ENCODE peak calls at places on chromosomes 2 and 18, in nine cellular contexts. One of them, this sample, is unnamed.
A peak's percentile ranks its signal among the peaks of the same experiment; 100 is the strongest.

GRCh38 chr2:74502720-74503505 is 3.5 kb upstream of the LBX2 start:
- DNase-seq in HepG2: peak; percentile 63
- DNase-seq in vagina: no peak
- DNase-seq in prostate gland: no peak
- DNase-seq in transverse colon: peak; percentile 89
- DNase-seq in GM12878: no peak
- DNase-seq in HCT116: peak; percentile 57
- DNase-seq in sigmoid colon: peak; percentile 94
- DNase-seq in H1: peak; percentile 80
- DNase-seq in this sample: peak; percentile 87

GRCh38 chr2:189236066-189236465 is 56.5 kb upstream of the COL5A2 start:
- DNase-seq in transverse colon: no peak
- DNase-seq in vagina: no peak
- DNase-seq in HCT116: no peak
- DNase-seq in GM12878: no peak
- DNase-seq in HepG2: no peak
- DNase-seq in prostate gland: no peak
- DNase-seq in sigmoid colon: no peak
- DNase-seq in H1: no peak
- DNase-seq in this sample: no peak

GRCh38 chr2:68921646-68922045 is 31.0 kb downstream of the GKN2 start:
- DNase-seq in GM12878: no peak
- DNase-seq in H1: no peak
- DNase-seq in prostate gland: no peak
- DNase-seq in transverse colon: no peak
- DNase-seq in HepG2: no peak
- DNase-seq in HCT116: no peak
- DNase-seq in sigmoid colon: no peak
- DNase-seq in vagina: no peak
- DNase-seq in this sample: no peak

GRCh38 chr2:232988444-232988843 is 24.6 kb downstream of the NGEF start:
- DNase-seq in transverse colon: peak; percentile 80
- DNase-seq in HepG2: peak; percentile 87
- DNase-seq in HCT116: peak; percentile 98
- DNase-seq in H1: no peak
- DNase-seq in GM12878: no peak
- DNase-seq in vagina: no peak
- DNase-seq in sigmoid colon: no peak
- DNase-seq in prostate gland: no peak
- DNase-seq in this sample: peak; percentile 68

GRCh38 chr2:184113691-184114403 is 484.5 kb upstream of the ZNF804A start:
- DNase-seq in prostate gland: no peak
- DNase-seq in HCT116: no peak
- DNase-seq in H1: no peak
- DNase-seq in HepG2: no peak
- DNase-seq in sigmoid colon: no peak
- DNase-seq in GM12878: no peak
- DNase-seq in vagina: no peak
- DNase-seq in transverse colon: no peak
- DNase-seq in this sample: no peak

GRCh38 chr2:54402350-54402749 is 53.8 kb upstream of the SPTBN1 start:
- DNase-seq in vagina: no peak
- DNase-seq in GM12878: no peak
- DNase-seq in sigmoid colon: peak; percentile 83
- DNase-seq in HCT116: no peak
- DNase-seq in transverse colon: peak; percentile 26
- DNase-seq in HepG2: peak; percentile 62
- DNase-seq in H1: no peak
- DNase-seq in prostate gland: no peak
- DNase-seq in this sample: no peak

GRCh38 chr2:145919507-145919906 is 1399.6 kb upstream of the ZEB2 start:
- DNase-seq in sigmoid colon: no peak
- DNase-seq in GM12878: no peak
- DNase-seq in vagina: no peak
- DNase-seq in H1: no peak
- DNase-seq in transverse colon: no peak
- DNase-seq in HepG2: no peak
- DNase-seq in HCT116: no peak
- DNase-seq in prostate gland: no peak
- DNase-seq in this sample: no peak

GRCh38 chr2:24926602-24927252 is 6.7 kb upstream of the ADCY3 start:
- DNase-seq in transverse colon: peak; percentile 32
- DNase-seq in HCT116: no peak
- DNase-seq in prostate gland: no peak
- DNase-seq in GM12878: no peak
- DNase-seq in sigmoid colon: peak; percentile 89
- DNase-seq in vagina: no peak
- DNase-seq in H1: peak; percentile 56
- DNase-seq in HepG2: no peak
- DNase-seq in this sample: peak; percentile 38

GRCh38 chr2:144459937-144460336 is 60.0 kb downstream of the ZEB2 start:
- DNase-seq in HepG2: no peak
- DNase-seq in prostate gland: no peak
- DNase-seq in sigmoid colon: no peak
- DNase-seq in vagina: no peak
- DNase-seq in HCT116: no peak
- DNase-seq in transverse colon: no peak
- DNase-seq in H1: no peak
- DNase-seq in GM12878: no peak
- DNase-seq in this sample: no peak

DNA sequence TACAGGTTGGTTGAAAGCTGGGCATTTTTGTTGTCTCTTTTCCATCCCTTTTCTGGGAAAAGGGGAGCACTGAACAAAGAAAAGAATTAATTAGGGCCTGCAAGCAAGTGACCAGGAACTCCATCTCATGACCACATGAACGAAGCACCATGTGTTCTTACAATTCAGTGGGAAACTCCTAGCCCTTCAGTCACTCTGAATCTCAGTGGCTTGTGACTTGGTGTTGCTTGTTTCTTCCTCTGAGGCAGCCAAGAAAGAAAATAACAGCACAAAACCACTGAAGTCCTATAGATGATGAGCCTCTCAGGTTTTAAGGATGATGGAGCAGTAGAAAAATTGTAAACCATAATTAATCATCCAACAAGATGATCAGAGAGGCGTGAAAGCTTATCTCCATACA is 129.0 kb upstream of the CAB39 start:
- DNase-seq in HCT116: no peak
- DNase-seq in vagina: no peak
- DNase-seq in prostate gland: no peak
- DNase-seq in H1: no peak
- DNase-seq in GM12878: no peak
- DNase-seq in HepG2: no peak
- DNase-seq in sigmoid colon: no peak
- DNase-seq in transverse colon: no peak
- DNase-seq in this sample: no peak
- TF ChIP-seq POLR2AphosphoS5 in HCT116: no peak
- TF ChIP-seq POLR2AphosphoS5 in vagina: no peak
- TF ChIP-seq POLR2AphosphoS5 in prostate gland: no peak
- TF ChIP-seq POLR2AphosphoS5 in H1: no peak
- TF ChIP-seq POLR2AphosphoS5 in GM12878: no peak
- TF ChIP-seq POLR2AphosphoS5 in HepG2: no peak
- TF ChIP-seq POLR2AphosphoS5 in sigmoid colon: no peak
- TF ChIP-seq POLR2AphosphoS5 in transverse colon: no peak
- TF ChIP-seq POLR2AphosphoS5 in this sample: no peak

GRCh38 chr18:46920067-46920466 is 2.7 kb downstream of the KATNAL2 start:
- DNase-seq in GM12878: no peak
- DNase-seq in prostate gland: no peak
- DNase-seq in vagina: no peak
- DNase-seq in sigmoid colon: no peak
- DNase-seq in HCT116: no peak
- DNase-seq in H1: no peak
- DNase-seq in transverse colon: no peak
- DNase-seq in HepG2: no peak
- DNase-seq in this sample: peak; percentile 32

GRCh38 chr18:46915800-46916550 is 1.3 kb downstream of the PIAS2 start:
- DNase-seq in sigmoid colon: no peak
- DNase-seq in H1: no peak
- DNase-seq in HCT116: no peak
- DNase-seq in prostate gland: no peak
- DNase-seq in HepG2: no peak
- DNase-seq in transverse colon: no peak
- DNase-seq in GM12878: no peak
- DNase-seq in vagina: no peak
- DNase-seq in this sample: no peak

GRCh38 chr18:46917808-46918600 is 602 bp downstream of the KATNAL2 start:
- DNase-seq in vagina: no peak
- DNase-seq in HCT116: no peak
- DNase-seq in GM12878: no peak
- DNase-seq in sigmoid colon: no peak
- DNase-seq in prostate gland: peak; percentile 12
- DNase-seq in transverse colon: peak; percentile 32
- DNase-seq in HepG2: no peak
- DNase-seq in H1: peak; percentile 57
- DNase-seq in this sample: no peak

GRCh38 chr18:46916551-46917107 is 678 bp downstream of the PIAS2 start:
- DNase-seq in sigmoid colon: no peak
- DNase-seq in HepG2: peak; percentile 17
- DNase-seq in prostate gland: peak; percentile 11
- DNase-seq in vagina: no peak
- DNase-seq in H1: peak; percentile 63
- DNase-seq in transverse colon: no peak
- DNase-seq in GM12878: no peak
- DNase-seq in HCT116: no peak
- DNase-seq in this sample: no peak

DNA sequence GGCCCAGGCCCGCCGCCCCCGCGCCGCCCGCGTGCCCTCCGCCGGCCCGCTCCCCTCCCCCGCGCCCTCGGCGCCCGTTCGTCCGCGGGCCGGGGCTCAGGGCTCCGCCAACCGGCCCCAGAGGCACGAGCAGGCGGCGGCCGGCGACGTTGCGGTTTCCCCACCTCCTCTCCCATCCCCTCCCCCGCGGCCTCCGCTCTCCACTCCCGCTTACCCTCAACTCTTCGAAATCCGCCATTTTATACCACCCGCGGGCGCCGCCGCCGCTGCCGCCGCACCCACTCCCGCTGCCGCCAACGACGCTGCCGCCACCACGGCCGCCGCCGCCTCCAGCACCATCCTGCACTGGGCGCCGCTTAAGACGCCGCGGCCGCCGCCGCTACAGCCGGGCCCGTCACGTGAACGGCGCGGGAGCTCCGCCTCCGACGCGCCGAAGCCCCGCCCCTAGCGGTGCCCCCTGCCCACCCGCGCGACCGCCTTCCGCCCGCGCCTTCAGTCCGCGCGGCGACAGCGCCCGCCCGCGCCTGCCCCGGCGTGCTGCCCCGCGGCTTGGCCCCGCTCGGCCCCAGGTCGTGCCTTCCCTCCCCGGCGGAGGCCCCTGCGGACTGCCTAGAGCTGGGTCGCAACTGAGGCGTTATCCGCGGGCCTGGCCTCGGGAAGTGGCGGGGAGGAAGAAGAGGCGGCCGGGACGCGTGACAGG is at the start of the genes KATNAL2 and PIAS2:
- DNase-seq in HepG2: peak; percentile 24
- DNase-seq in sigmoid colon: peak; percentile 87
- DNase-seq in transverse colon: peak; percentile 83
- DNase-seq in prostate gland: peak; percentile 86
- DNase-seq in GM12878: no peak
- DNase-seq in H1: peak; percentile 87
- DNase-seq in HCT116: peak; percentile 21
- DNase-seq in vagina: no peak
- DNase-seq in this sample: peak; percentile 85
- TF ChIP-seq POLR2A in HepG2: peak; percentile 47
- TF ChIP-seq POLR2A in sigmoid colon: peak; percentile 44
- TF ChIP-seq POLR2A in transverse colon: peak; percentile 76
- TF ChIP-seq POLR2A in prostate gland: peak; percentile 92
- TF ChIP-seq POLR2A in GM12878: peak; percentile 97
- TF ChIP-seq POLR2A in H1: peak; percentile 87
- TF ChIP-seq POLR2A in HCT116: peak; percentile 78
- TF ChIP-seq POLR2A in vagina: peak; percentile 76
- TF ChIP-seq POLR2A in this sample: no peak

GRCh38 chr18:22171839-22172582 is 2.6 kb downstream of the GATA6 start:
- DNase-seq in H1: peak; percentile 57
- DNase-seq in sigmoid colon: no peak
- DNase-seq in prostate gland: no peak
- DNase-seq in transverse colon: no peak
- DNase-seq in vagina: no peak
- DNase-seq in HepG2: no peak
- DNase-seq in GM12878: no peak
- DNase-seq in HCT116: no peak
- DNase-seq in this sample: no peak

GRCh38 chr18:22170421-22171262 is 1.3 kb downstream of the GATA6 start:
- DNase-seq in prostate gland: peak; percentile 54
- DNase-seq in HepG2: peak; percentile 13
- DNase-seq in sigmoid colon: peak; percentile 77
- DNase-seq in H1: peak; percentile 71
- DNase-seq in HCT116: no peak
- DNase-seq in GM12878: no peak
- DNase-seq in transverse colon: peak; percentile 43
- DNase-seq in vagina: peak; percentile 87
- DNase-seq in this sample: no peak

GRCh38 chr18:22169889-22170420 is 566 bp downstream of the GATA6 start:
- DNase-seq in H1: no peak
- DNase-seq in HepG2: peak; percentile 7
- DNase-seq in GM12878: no peak
- DNase-seq in prostate gland: no peak
- DNase-seq in transverse colon: no peak
- DNase-seq in HCT116: no peak
- DNase-seq in sigmoid colon: no peak
- DNase-seq in vagina: no peak
- DNase-seq in this sample: no peak

GRCh38 chr18:22172594-22173049 is 3.2 kb downstream of the GATA6 start:
- DNase-seq in sigmoid colon: no peak
- DNase-seq in prostate gland: no peak
- DNase-seq in H1: no peak
- DNase-seq in vagina: no peak
- DNase-seq in HepG2: no peak
- DNase-seq in HCT116: no peak
- DNase-seq in GM12878: no peak
- DNase-seq in transverse colon: no peak
- DNase-seq in this sample: no peak

GRCh38 chr18:22171263-22171838 is 2.0 kb downstream of the GATA6 start:
- DNase-seq in prostate gland: no peak
- DNase-seq in HepG2: no peak
- DNase-seq in sigmoid colon: no peak
- DNase-seq in H1: peak; percentile 67
- DNase-seq in HCT116: no peak
- DNase-seq in transverse colon: no peak
- DNase-seq in vagina: no peak
- DNase-seq in GM12878: no peak
- DNase-seq in this sample: no peak
- H3K4me3 ChIP-seq in prostate gland: peak overlapping the region; percentile 62
- H3K4me3 ChIP-seq in HepG2: no peak overlapping the region
- H3K4me3 ChIP-seq in sigmoid colon: peak overlapping the region; percentile 76
- H3K4me3 ChIP-seq in H1: no peak overlapping the region
- H3K4me3 ChIP-seq in HCT116: no peak overlapping the region
- H3K4me3 ChIP-seq in transverse colon: peak overlapping the region; percentile 37
- H3K4me3 ChIP-seq in vagina: peak overlapping the region; percentile 66
- H3K4me3 ChIP-seq in GM12878: no peak overlapping the region
- H3K4me3 ChIP-seq in this sample: peak overlapping the region; percentile 67

DNA sequence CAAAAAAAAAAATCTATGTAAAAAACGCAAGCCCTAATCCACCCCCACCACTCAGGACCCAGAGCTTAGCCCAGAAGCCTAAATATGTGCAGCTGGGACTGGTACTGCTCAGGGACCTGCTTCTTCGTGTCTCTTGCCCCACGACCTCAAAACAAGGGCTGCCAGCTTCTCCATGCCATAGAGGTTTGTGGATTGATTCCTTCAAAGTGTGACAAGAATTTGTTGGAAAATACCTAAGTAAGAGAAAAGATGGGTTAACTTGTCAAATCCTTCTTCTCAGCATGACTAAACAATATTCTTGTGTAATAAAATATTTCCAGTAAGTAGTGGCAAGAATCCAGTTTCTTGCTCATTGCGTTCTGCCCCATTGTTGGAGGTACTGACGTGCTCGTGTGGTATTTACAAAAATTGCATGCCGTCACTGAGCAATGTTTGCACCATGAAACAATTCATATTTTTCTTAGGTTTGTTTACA is 825 bp upstream of the SCYGR1 start:
- DNase-seq in prostate gland: no peak
- DNase-seq in HepG2: no peak
- DNase-seq in H1: no peak
- DNase-seq in vagina: no peak
- DNase-seq in HCT116: no peak
- DNase-seq in sigmoid colon: no peak
- DNase-seq in GM12878: no peak
- DNase-seq in transverse colon: no peak
- DNase-seq in this sample: no peak
- TF ChIP-seq POLR2AphosphoS5 in prostate gland: no peak
- TF ChIP-seq POLR2AphosphoS5 in HepG2: no peak
- TF ChIP-seq POLR2AphosphoS5 in H1: no peak
- TF ChIP-seq POLR2AphosphoS5 in vagina: no peak
- TF ChIP-seq POLR2AphosphoS5 in HCT116: no peak
- TF ChIP-seq POLR2AphosphoS5 in sigmoid colon: no peak
- TF ChIP-seq POLR2AphosphoS5 in GM12878: no peak
- TF ChIP-seq POLR2AphosphoS5 in transverse colon: no peak
- TF ChIP-seq POLR2AphosphoS5 in this sample: no peak

This sample was measured in stomach.